ENCODE peak calls at places on chromosomes 5 and 9, in seven cellular contexts. A is stomach; J is effector memory CD4-positive, alpha-beta T cell; D is HCT116; O is colonic mucosa; K is CD8-positive, alpha-beta T cell; M is SK-N-SH. E is an unnamed sample. For H3K4me1 and H3K27me3, the result is how much of the 10 kb centered on the place peaks cover.

GRCh38 chr9:129006328-129007034 is 21.6 kb downstream of the SH3GLB2 start:
- DNase-seq in A (peak), J (no peak), D (peak), O (peak), K (no peak), M (peak), E (no peak)

GRCh38 chr5:73265641-73266040 is 92.6 kb downstream of the TMEM174 start:
- DNase-seq in A (no peak), J (no peak), D (no peak), O (no peak), K (no peak), M (no peak), E (no peak)

GRCh38 chr9:84121991-84122523 is 141.5 kb downstream of the RMI1 start:
- DNase-seq in A (no peak), J (no peak), D (no peak), O (no peak), K (no peak), M (peak), E (no peak)

GRCh38 chr5:52893863-52894262 is 95.3 kb upstream of the ITGA2 start:
- DNase-seq in A (no peak), J (no peak), D (no peak), O (no peak), K (no peak), M (no peak), E (no peak)

GRCh38 chr9:126985870-126986498 is 71.4 kb downstream of the RALGPS1 start:
- DNase-seq in A (peak), J (peak), D (peak), O (peak), K (peak), M (no peak), E (no peak)

GRCh38 chr9:38360880-38361836 is 31.3 kb upstream of the ALDH1B1 start:
- DNase-seq in A (no peak), J (no peak), D (no peak), O (no peak), K (no peak), M (no peak), E (no peak)

GRCh38 chr5:93736284-93736683 is 5.1 kb downstream of the POU5F2 start:
- DNase-seq in A (no peak), J (no peak), D (no peak), O (no peak), K (no peak), M (no peak), E (no peak)

GRCh38 chr5:175593794-175594193 is 64.1 kb upstream of the HRH2 start:
- DNase-seq in A (no peak), J (no peak), D (no peak), O (no peak), K (no peak), M (no peak), E (no peak)

GRCh38 chr5:99715921-99716320 is 787.1 kb upstream of the CHD1 start:
- DNase-seq in A (no peak), J (no peak), D (no peak), O (no peak), K (no peak), M (no peak), E (no peak)

GRCh38 chr5:173453167-173453566 is 125.0 kb upstream of the STC2 start:
- DNase-seq in A (no peak), J (no peak), D (no peak), O (no peak), K (no peak), M (no peak), E (no peak)
- H3K27ac ChIP-seq in A (no peak), J (no peak), D (peak), O (no peak), K (no peak), M (no peak), E (no peak)

GRCh38 chr9:19701991-19702390 is 86.8 kb downstream of the SLC24A2 start:
- DNase-seq in A (no peak), J (no peak), D (no peak), O (no peak), K (no peak), M (no peak), E (no peak)

GRCh38 chr9:19701274-19701673 is 87.6 kb downstream of the SLC24A2 start:
- DNase-seq in A (no peak), J (no peak), D (no peak), O (no peak), K (no peak), M (no peak), E (no peak)

GRCh38 chr9:19698960-19699359 is 89.9 kb downstream of the SLC24A2 start:
- DNase-seq in A (no peak), J (no peak), D (no peak), O (no peak), K (no peak), M (no peak), E (no peak)

GRCh38 chr9:19699757-19700156 is 89.1 kb downstream of the SLC24A2 start:
- DNase-seq in A (no peak), J (no peak), D (no peak), O (no peak), K (no peak), M (no peak), E (no peak)

GRCh38 chr9:19703702-19704101 is 85.1 kb downstream of the SLC24A2 start:
- DNase-seq in A (no peak), J (no peak), D (no peak), O (no peak), K (no peak), M (no peak), E (no peak)
- H3K4me1 ChIP-seq in A (under half), J (under half), D (under half), O (under half), K (under half), M (under half), E (under half)

GRCh38 chr9:77025146-77025545 is 5.7 kb downstream of the FOXB2 start:
- DNase-seq in A (no peak), J (no peak), D (no peak), O (no peak), K (no peak), M (no peak), E (no peak)
- H3K27me3 ChIP-seq in A (half or more), J (under half), D (under half), O (under half), K (under half), M (half or more), E (under half)

GRCh38 chr9:131499254-131499653 is 3.5 kb upstream of the POMT1 start:
- DNase-seq in A (no peak), J (no peak), D (no peak), O (no peak), K (no peak), M (no peak), E (no peak)
- H3K27ac ChIP-seq in A (no peak), J (peak), D (peak), O (no peak), K (no peak), M (no peak), E (no peak)

GRCh38 chr5:39203951-39204350 is 15.4 kb downstream of the FYB1 start:
- DNase-seq in A (no peak), J (no peak), D (no peak), O (no peak), K (no peak), M (no peak), E (no peak)
- H3K4me1 ChIP-seq in A (under half), J (under half), D (under half), O (under half), K (half or more), M (under half), E (under half)

E was measured in thoracic aorta.